ENCODE peak calls at places on chromosome 1, in nine cellular contexts. L, W, N, Y, G, X, M, K and T are unnamed samples. For H3K36me3, the result is how much of the 10 kb centered on the place peaks cover.

GRCh38 chr1:95233321-95233736 is 681 bp upstream of the RWDD3 start:
- DNase-seq in Y (no peak), L (peak), X (peak), K (peak), M (peak), W (peak), G (peak), N (no peak), T (no peak)

GRCh38 chr1:215749423-215749822 is 182.3 kb downstream of the KCTD3 start:
- DNase-seq in L (no peak), Y (no peak), X (no peak), W (no peak), N (no peak), G (no peak), K (no peak), M (no peak), T (no peak)

GRCh38 chr1:11473635-11474034 is 5.3 kb upstream of the DISP3 start:
- DNase-seq in X (peak), W (no peak), M (no peak), K (peak), N (no peak), L (no peak), Y (no peak), G (peak), T (no peak)

GRCh38 chr1:219439376-219439775 is 173.5 kb downstream of the ZC3H11B start:
- DNase-seq in L (no peak), N (no peak), X (no peak), W (no peak), K (no peak), M (no peak), G (no peak), Y (no peak), T (no peak)

GRCh38 chr1:206012086-206012859 is 9.1 kb upstream of the RAB7B start:
- DNase-seq in G (peak), M (peak), K (no peak), Y (no peak), W (peak), X (peak), L (peak), N (no peak), T (no peak)

GRCh38 chr1:17053071-17053684 is 654 bp downstream of the SDHB start:
- DNase-seq in N (no peak), L (no peak), Y (no peak), G (peak), X (no peak), W (no peak), M (peak), K (peak), T (no peak)

GRCh38 chr1:37474697-37475379 is 458 bp downstream of the ZC3H12A start:
- DNase-seq in M (peak), N (no peak), K (no peak), L (peak), X (peak), W (peak), G (peak), Y (no peak), T (no peak)

GRCh38 chr1:57270926-57271698 is 152.7 kb downstream of the DAB1 start:
- DNase-seq in N (no peak), G (no peak), K (no peak), Y (no peak), L (no peak), W (no peak), X (no peak), M (no peak), T (no peak)

GRCh38 chr1:111190931-111191451 is 9.5 kb downstream of the DENND2D start:
- DNase-seq in X (no peak), M (no peak), N (no peak), L (no peak), K (no peak), Y (no peak), G (no peak), W (no peak), T (no peak)

GRCh38 chr1:12143631-12144155 is 23.1 kb upstream of the TNFRSF1B start:
- DNase-seq in Y (no peak), L (peak), K (peak), X (no peak), N (no peak), W (peak), M (peak), G (peak), T (no peak)

GRCh38 chr1:209585197-209585596 is 1.7 kb downstream of the CAMK1G start:
- DNase-seq in X (no peak), N (no peak), L (no peak), G (no peak), W (no peak), M (no peak), Y (no peak), K (no peak), T (no peak)

GRCh38 chr1:46689897-46690296 is 18.2 kb downstream of the TEX38 start:
- DNase-seq in G (no peak), W (no peak), M (no peak), K (no peak), Y (no peak), L (no peak), X (no peak), N (no peak), T (no peak)

GRCh38 chr1:46692806-46693770 is 21.4 kb downstream of the TEX38 start:
- DNase-seq in G (no peak), L (no peak), M (no peak), N (no peak), X (no peak), W (no peak), K (no peak), Y (no peak), T (no peak)

GRCh38 chr1:46691997-46692790 is 20.5 kb downstream of the TEX38 start:
- DNase-seq in G (no peak), M (no peak), W (no peak), Y (no peak), N (no peak), L (no peak), K (no peak), X (no peak), T (no peak)

GRCh38 chr1:46689326-46689725 is 17.7 kb downstream of the TEX38 start:
- DNase-seq in L (no peak), X (no peak), G (no peak), K (peak), M (no peak), W (no peak), N (no peak), Y (no peak), T (no peak)

GRCh38 chr1:46690931-46691411 is 19.3 kb downstream of the TEX38 start:
- DNase-seq in N (no peak), X (no peak), Y (no peak), K (no peak), W (no peak), L (no peak), M (no peak), G (no peak), T (no peak)
- H3K36me3 ChIP-seq in N (under half), X (under half), Y (under half), K (under half), W (half or more), L (under half), M (under half), G (half or more), T (under half)

GRCh38 chr1:31815752-31816484 is at the start of gene SPOCD1:
- DNase-seq in K (peak), M (peak), N (no peak), L (peak), W (peak), X (peak), G (peak), Y (peak), T (no peak)
- TF ChIP-seq POLR2AphosphoS5 in K (peak), M (no peak), N (no peak), L (no peak), W (peak), X (peak), G (no peak), Y (peak), T (no peak)

GRCh38 chr1:113963281-113963906 is 15.9 kb upstream of the OLFML3 start:
- DNase-seq in X (peak), L (no peak), W (no peak), M (no peak), Y (no peak), N (no peak), K (no peak), G (no peak), T (no peak)
- TF ChIP-seq CTCF in X (peak), L (no peak), W (no peak), M (no peak), Y (no peak), N (peak), K (no peak), G (peak), T (no peak)

DNA sequence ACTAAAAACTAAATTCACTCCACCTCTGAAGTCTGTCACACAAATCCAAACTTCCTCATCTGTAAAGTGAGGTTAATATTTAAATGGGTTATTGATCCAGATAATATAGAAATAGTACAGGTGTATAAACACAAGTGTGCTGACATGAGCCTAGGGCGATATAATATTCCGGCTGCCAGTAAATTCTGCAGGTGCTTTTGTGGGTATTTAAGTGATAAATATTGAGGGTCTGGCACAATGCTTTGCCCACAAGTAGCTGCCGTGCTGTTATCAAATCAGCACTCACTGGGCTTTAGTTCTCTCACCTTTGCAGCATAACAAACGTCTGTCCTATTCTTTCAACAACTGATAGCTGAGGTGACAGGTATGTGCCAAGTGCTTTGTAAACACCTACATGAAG is 7.6 kb downstream of the PABPC4 start:
- DNase-seq in G (no peak), N (no peak), X (no peak), M (no peak), W (no peak), L (no peak), Y (no peak), K (no peak), T (no peak)
- H3K36me3 ChIP-seq in G (half or more), N (half or more), X (half or more), M (under half), W (half or more), L (half or more), Y (half or more), K (half or more), T (under half)

GRCh38 chr1:184507604-184508289 is 120.9 kb downstream of the C1orf21 start:
- DNase-seq in N (no peak), L (no peak), X (no peak), M (no peak), K (peak), W (no peak), G (no peak), Y (no peak), T (no peak)
- TF ChIP-seq POLR2AphosphoS5 in N (no peak), L (no peak), X (no peak), M (no peak), K (no peak), W (peak), G (no peak), Y (no peak), T (no peak)

GRCh38 chr1:21952806-21953514 is 15.8 kb upstream of the HSPG2 start:
- DNase-seq in X (peak), K (no peak), N (no peak), L (no peak), Y (no peak), G (no peak), W (no peak), M (no peak), T (no peak)
- TF ChIP-seq CTCF in X (peak), K (no peak), N (no peak), L (no peak), Y (peak), G (no peak), W (no peak), M (no peak), T (no peak)

GRCh38 chr1:180193371-180194047 is 36.6 kb upstream of the LHX4 start:
- DNase-seq in N (no peak), L (no peak), M (peak), Y (no peak), K (no peak), X (no peak), W (no peak), G (no peak), T (no peak)
- H3K36me3 ChIP-seq in N (under half), L (under half), M (under half), Y (under half), K (under half), X (under half), W (half or more), G (under half), T (under half)

GRCh38 chr1:89908993-89909436 is 85.9 kb upstream of the ZNF326 start:
- DNase-seq in N (no peak), L (no peak), K (no peak), W (no peak), M (no peak), G (peak), X (no peak), Y (no peak), T (no peak)
- TF ChIP-seq POLR2AphosphoS5 in N (no peak), L (no peak), K (peak), W (no peak), M (no peak), G (peak), X (no peak), Y (no peak), T (no peak)

DNA sequence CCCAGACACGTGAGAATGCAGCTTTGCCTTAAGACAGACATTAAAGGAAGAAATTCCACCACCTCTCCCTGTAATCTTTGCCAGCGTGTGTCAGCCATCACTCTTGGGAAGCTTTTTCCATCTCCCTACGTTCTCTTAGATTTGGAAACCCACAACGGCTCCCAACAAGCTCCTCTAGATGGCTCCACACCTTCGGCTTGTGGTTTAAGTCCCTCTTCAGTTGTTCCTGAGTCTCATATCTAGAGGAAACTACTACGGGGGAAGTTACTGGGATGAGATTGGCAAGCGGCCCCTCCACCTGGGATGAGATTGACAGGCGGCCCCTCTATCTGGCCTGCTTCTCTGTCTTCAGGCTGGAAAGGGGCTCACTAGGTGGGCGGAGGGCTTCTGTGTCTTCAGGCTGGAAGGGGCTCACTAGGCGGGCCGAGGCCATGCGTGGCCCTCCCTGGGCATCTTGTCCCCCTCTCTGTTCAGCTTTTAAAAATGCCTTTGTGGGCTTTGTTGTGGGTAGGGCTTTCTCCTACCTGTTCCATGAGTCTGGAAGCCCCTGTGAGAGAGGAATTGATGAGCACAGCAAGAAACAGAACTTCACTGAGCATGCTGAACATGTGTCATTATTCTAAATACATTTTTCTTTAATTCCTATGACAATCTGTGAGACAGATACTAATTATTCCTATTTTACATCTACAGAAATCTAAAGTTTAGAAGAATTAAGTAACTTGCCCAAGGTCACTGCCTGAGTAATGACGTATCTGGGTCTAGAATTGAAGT is 670.5 kb downstream of the KIF26B start:
- DNase-seq in X (peak), W (no peak), Y (no peak), L (no peak), K (no peak), M (no peak), G (peak), N (no peak), T (no peak)
- TF ChIP-seq CTCF in X (peak), W (no peak), Y (no peak), L (no peak), K (no peak), M (no peak), G (no peak), N (peak), T (no peak)

DNA sequence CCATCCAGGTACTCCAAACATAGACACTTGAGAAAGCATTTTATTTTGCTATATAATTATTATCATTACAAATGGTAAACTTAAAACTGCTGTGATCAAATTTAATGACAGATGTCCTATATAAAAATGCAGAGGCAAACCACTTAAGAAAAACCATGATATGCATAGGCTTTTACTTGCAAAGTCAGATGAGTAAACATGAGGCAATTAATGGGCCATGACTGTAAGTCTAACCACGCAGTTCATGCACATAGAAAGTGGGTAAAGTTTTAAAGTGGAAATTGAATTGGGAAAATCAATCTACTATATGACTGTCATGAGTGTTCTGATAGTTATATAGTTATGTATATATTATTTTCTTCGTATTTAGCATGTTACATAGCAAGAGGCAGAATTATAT is 219.2 kb downstream of the PTPRC start:
- DNase-seq in K (no peak), G (no peak), Y (no peak), M (no peak), X (no peak), W (no peak), N (no peak), L (no peak), T (no peak)
- H3K36me3 ChIP-seq in K (under half), G (under half), Y (under half), M (under half), X (under half), W (under half), N (under half), L (under half), T (under half)